ENCODE peak calls at places on chromosomes 2 and 18, in seven cellular contexts. One of them, this sample, is unnamed.
A peak's percentile ranks its signal among the peaks of the same experiment; 100 is the strongest.

GRCh38 chr2:177207101-177207500 is 5.5 kb upstream of the HNRNPA3 start:
- DNase-seq in HFF-Myc: no peak
- DNase-seq in AG10803: no peak
- DNase-seq in psoas muscle: no peak
- DNase-seq in AG04450: no peak
- DNase-seq in fibroblast of mammary gland: no peak
- DNase-seq in GM12865: peak; percentile 68
- DNase-seq in this sample: no peak

GRCh38 chr2:169877406-169877805 is 50.2 kb downstream of the UBR3 start:
- DNase-seq in HFF-Myc: no peak
- DNase-seq in AG10803: peak; percentile 16
- DNase-seq in psoas muscle: no peak
- DNase-seq in AG04450: no peak
- DNase-seq in fibroblast of mammary gland: peak; percentile 31
- DNase-seq in GM12865: peak; percentile 8
- DNase-seq in this sample: peak; percentile 60

GRCh38 chr18:49321800-49322461 is 138.5 kb downstream of the DYM start:
- DNase-seq in HFF-Myc: no peak
- DNase-seq in AG10803: peak; percentile 64
- DNase-seq in psoas muscle: no peak
- DNase-seq in AG04450: no peak
- DNase-seq in fibroblast of mammary gland: peak; percentile 58
- DNase-seq in GM12865: no peak
- DNase-seq in this sample: peak; percentile 59

GRCh38 chr2:236545814-236546480 is 23.7 kb upstream of the ACKR3 start:
- DNase-seq in HFF-Myc: no peak
- DNase-seq in AG10803: no peak
- DNase-seq in psoas muscle: no peak
- DNase-seq in AG04450: no peak
- DNase-seq in fibroblast of mammary gland: no peak
- DNase-seq in GM12865: peak; percentile 88
- DNase-seq in this sample: no peak

GRCh38 chr2:40352321-40353099 is 99.4 kb downstream of the SLC8A1 start:
- DNase-seq in HFF-Myc: no peak
- DNase-seq in AG10803: peak; percentile 73
- DNase-seq in psoas muscle: no peak
- DNase-seq in AG04450: no peak
- DNase-seq in fibroblast of mammary gland: peak; percentile 53
- DNase-seq in GM12865: no peak
- DNase-seq in this sample: no peak

GRCh38 chr2:199131256-199131655 is 326.5 kb downstream of the SATB2 start:
- DNase-seq in HFF-Myc: no peak
- DNase-seq in AG10803: no peak
- DNase-seq in psoas muscle: no peak
- DNase-seq in AG04450: no peak
- DNase-seq in fibroblast of mammary gland: no peak
- DNase-seq in GM12865: no peak
- DNase-seq in this sample: no peak

GRCh38 chr2:54725343-54726099 is 2.1 kb downstream of the EML6 start:
- DNase-seq in HFF-Myc: no peak
- DNase-seq in AG10803: no peak
- DNase-seq in psoas muscle: no peak
- DNase-seq in AG04450: no peak
- DNase-seq in fibroblast of mammary gland: no peak
- DNase-seq in GM12865: no peak
- DNase-seq in this sample: no peak

GRCh38 chr2:17166506-17166905 is 351.7 kb downstream of the RAD51AP2 start:
- DNase-seq in HFF-Myc: no peak
- DNase-seq in AG10803: peak; percentile 10
- DNase-seq in psoas muscle: no peak
- DNase-seq in AG04450: no peak
- DNase-seq in fibroblast of mammary gland: no peak
- DNase-seq in GM12865: no peak
- DNase-seq in this sample: no peak

GRCh38 chr2:15926252-15926651 is 14.1 kb upstream of the MYCN start:
- DNase-seq in HFF-Myc: no peak
- DNase-seq in AG10803: no peak
- DNase-seq in psoas muscle: no peak
- DNase-seq in AG04450: no peak
- DNase-seq in fibroblast of mammary gland: no peak
- DNase-seq in GM12865: no peak
- DNase-seq in this sample: no peak

GRCh38 chr18:49250819-49251388 is 209.5 kb downstream of the DYM start:
- DNase-seq in HFF-Myc: no peak
- DNase-seq in AG10803: peak; percentile 29
- DNase-seq in psoas muscle: no peak
- DNase-seq in AG04450: no peak
- DNase-seq in fibroblast of mammary gland: peak; percentile 49
- DNase-seq in GM12865: peak; percentile 18
- DNase-seq in this sample: peak; percentile 64

GRCh38 chr2:105906481-105906880 is 161.8 kb downstream of the NCK2 start:
- DNase-seq in HFF-Myc: no peak
- DNase-seq in AG10803: no peak
- DNase-seq in psoas muscle: no peak
- DNase-seq in AG04450: no peak
- DNase-seq in fibroblast of mammary gland: no peak
- DNase-seq in GM12865: no peak
- DNase-seq in this sample: no peak

GRCh38 chr18:59867337-59868104 is 32.3 kb upstream of the PMAIP1 start:
- DNase-seq in HFF-Myc: no peak
- DNase-seq in AG10803: no peak
- DNase-seq in psoas muscle: no peak
- DNase-seq in AG04450: no peak
- DNase-seq in fibroblast of mammary gland: no peak
- DNase-seq in GM12865: no peak
- DNase-seq in this sample: no peak

GRCh38 chr2:115635440-115635839 is 1193.0 kb downstream of the DPP10 start:
- DNase-seq in HFF-Myc: no peak
- DNase-seq in AG10803: no peak
- DNase-seq in psoas muscle: no peak
- DNase-seq in AG04450: no peak
- DNase-seq in fibroblast of mammary gland: no peak
- DNase-seq in GM12865: no peak
- DNase-seq in this sample: no peak

GRCh38 chr2:61670591-61671503 is 132.7 kb upstream of the XPO1 start:
- DNase-seq in HFF-Myc: no peak
- DNase-seq in AG10803: peak; percentile 40
- DNase-seq in psoas muscle: peak; percentile 61
- DNase-seq in AG04450: no peak
- DNase-seq in fibroblast of mammary gland: peak; percentile 72
- DNase-seq in GM12865: peak; percentile 66
- DNase-seq in this sample: peak; percentile 48

GRCh38 chr2:39411186-39411944 is 25.7 kb downstream of the MAP4K3 start:
- DNase-seq in HFF-Myc: peak; percentile 42
- DNase-seq in AG10803: peak; percentile 83
- DNase-seq in psoas muscle: no peak
- DNase-seq in AG04450: peak; percentile 81
- DNase-seq in fibroblast of mammary gland: peak; percentile 93
- DNase-seq in GM12865: no peak
- DNase-seq in this sample: peak; percentile 74

GRCh38 chr2:3430740-3431490 is 51.4 kb downstream of the TRAPPC12 start:
- DNase-seq in HFF-Myc: no peak
- DNase-seq in AG10803: no peak
- DNase-seq in psoas muscle: no peak
- DNase-seq in AG04450: no peak
- DNase-seq in fibroblast of mammary gland: no peak
- DNase-seq in GM12865: no peak
- DNase-seq in this sample: no peak

GRCh38 chr2:3432067-3432466 is 52.6 kb downstream of the TRAPPC12 start:
- DNase-seq in HFF-Myc: no peak
- DNase-seq in AG10803: no peak
- DNase-seq in psoas muscle: no peak
- DNase-seq in AG04450: no peak
- DNase-seq in fibroblast of mammary gland: no peak
- DNase-seq in GM12865: no peak
- DNase-seq in this sample: no peak

GRCh38 chr2:3428577-3428976 is 49.1 kb downstream of the TRAPPC12 start:
- DNase-seq in HFF-Myc: no peak
- DNase-seq in AG10803: no peak
- DNase-seq in psoas muscle: no peak
- DNase-seq in AG04450: no peak
- DNase-seq in fibroblast of mammary gland: no peak
- DNase-seq in GM12865: no peak
- DNase-seq in this sample: no peak

GRCh38 chr2:3429068-3429610 is 49.6 kb downstream of the TRAPPC12 start:
- DNase-seq in HFF-Myc: no peak
- DNase-seq in AG10803: no peak
- DNase-seq in psoas muscle: no peak
- DNase-seq in AG04450: no peak
- DNase-seq in fibroblast of mammary gland: no peak
- DNase-seq in GM12865: no peak
- DNase-seq in this sample: peak; percentile 39

DNA sequence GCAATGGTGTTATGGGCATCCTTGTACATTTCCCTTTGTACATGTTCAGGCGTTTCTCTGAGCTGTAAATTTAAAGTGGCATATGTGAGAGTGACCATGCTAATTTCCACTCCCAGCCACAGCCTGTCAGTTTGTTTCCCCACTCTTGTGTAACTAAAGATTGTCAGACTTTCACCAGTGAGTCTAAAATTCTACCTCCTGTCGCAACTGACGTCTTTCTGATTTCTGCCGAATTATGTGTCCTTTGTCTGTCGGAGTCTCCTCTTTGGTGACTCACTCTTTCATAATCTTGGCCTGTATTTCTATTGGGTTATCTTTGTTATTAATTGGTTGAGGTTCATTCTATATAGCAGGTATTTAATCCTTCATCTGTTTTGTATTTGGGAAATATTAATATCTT is 50.7 kb downstream of the TRAPPC12 start:
- DNase-seq in HFF-Myc: no peak
- DNase-seq in AG10803: no peak
- DNase-seq in psoas muscle: no peak
- DNase-seq in AG04450: no peak
- DNase-seq in fibroblast of mammary gland: peak; percentile 75
- DNase-seq in GM12865: no peak
- DNase-seq in this sample: peak; percentile 60
- TF ChIP-seq CTCF in HFF-Myc: no peak
- TF ChIP-seq CTCF in AG10803: no peak
- TF ChIP-seq CTCF in psoas muscle: no peak
- TF ChIP-seq CTCF in AG04450: no peak
- TF ChIP-seq CTCF in fibroblast of mammary gland: no peak
- TF ChIP-seq CTCF in GM12865: no peak
- TF ChIP-seq CTCF in this sample: no peak

GRCh38 chr18:3625717-3626091 is 175.7 kb downstream of the TGIF1 start:
- DNase-seq in HFF-Myc: no peak
- DNase-seq in AG10803: peak; percentile 27
- DNase-seq in psoas muscle: no peak
- DNase-seq in AG04450: no peak
- DNase-seq in fibroblast of mammary gland: no peak
- DNase-seq in GM12865: no peak
- DNase-seq in this sample: no peak

GRCh38 chr18:3624818-3625716 is 175.1 kb downstream of the TGIF1 start:
- DNase-seq in HFF-Myc: peak; percentile 83
- DNase-seq in AG10803: peak; percentile 97
- DNase-seq in psoas muscle: no peak
- DNase-seq in AG04450: peak; percentile 86
- DNase-seq in fibroblast of mammary gland: peak; percentile 97
- DNase-seq in GM12865: peak; percentile 11
- DNase-seq in this sample: peak; percentile 97

GRCh38 chr18:3624546-3624817 is 174.5 kb downstream of the TGIF1 start:
- DNase-seq in HFF-Myc: no peak
- DNase-seq in AG10803: no peak
- DNase-seq in psoas muscle: no peak
- DNase-seq in AG04450: no peak
- DNase-seq in fibroblast of mammary gland: no peak
- DNase-seq in GM12865: no peak
- DNase-seq in this sample: no peak

GRCh38 chr18:3626927-3627240 is 176.9 kb downstream of the TGIF1 start:
- DNase-seq in HFF-Myc: no peak
- DNase-seq in AG10803: no peak
- DNase-seq in psoas muscle: no peak
- DNase-seq in AG04450: no peak
- DNase-seq in fibroblast of mammary gland: no peak
- DNase-seq in GM12865: no peak
- DNase-seq in this sample: no peak

GRCh38 chr18:3623769-3624545 is 174.0 kb downstream of the TGIF1 start:
- DNase-seq in HFF-Myc: peak; percentile 87
- DNase-seq in AG10803: peak; percentile 99
- DNase-seq in psoas muscle: peak; percentile 83
- DNase-seq in AG04450: peak; percentile 91
- DNase-seq in fibroblast of mammary gland: peak; percentile 99
- DNase-seq in GM12865: no peak
- DNase-seq in this sample: peak; percentile 97
- H3K4me3 ChIP-seq in HFF-Myc: peak overlapping the region; percentile 24
- H3K4me3 ChIP-seq in AG10803: peak overlapping the region; percentile 47
- H3K4me3 ChIP-seq in psoas muscle: peak overlapping the region; percentile 33
- H3K4me3 ChIP-seq in AG04450: peak overlapping the region; percentile 51
- H3K4me3 ChIP-seq in fibroblast of mammary gland: peak overlapping the region; percentile 33
- H3K4me3 ChIP-seq in GM12865: no peak overlapping the region
- H3K4me3 ChIP-seq in this sample: peak overlapping the region; percentile 19

GRCh38 chr2:36919041-36919837 is 47.1 kb downstream of the STRN start:
- DNase-seq in HFF-Myc: no peak
- DNase-seq in AG10803: no peak
- DNase-seq in psoas muscle: no peak
- DNase-seq in AG04450: no peak
- DNase-seq in fibroblast of mammary gland: no peak
- DNase-seq in GM12865: no peak
- DNase-seq in this sample: peak; percentile 14

GRCh38 chr2:36915627-36916026 is 50.7 kb downstream of the STRN start:
- DNase-seq in HFF-Myc: no peak
- DNase-seq in AG10803: no peak
- DNase-seq in psoas muscle: no peak
- DNase-seq in AG04450: no peak
- DNase-seq in fibroblast of mammary gland: no peak
- DNase-seq in GM12865: no peak
- DNase-seq in this sample: no peak

GRCh38 chr2:36921984-36922383 is 44.4 kb downstream of the STRN start:
- DNase-seq in HFF-Myc: no peak
- DNase-seq in AG10803: no peak
- DNase-seq in psoas muscle: no peak
- DNase-seq in AG04450: no peak
- DNase-seq in fibroblast of mammary gland: no peak
- DNase-seq in GM12865: no peak
- DNase-seq in this sample: no peak

GRCh38 chr2:36912692-36913091 is 53.6 kb downstream of the STRN start:
- DNase-seq in HFF-Myc: no peak
- DNase-seq in AG10803: peak; percentile 16
- DNase-seq in psoas muscle: no peak
- DNase-seq in AG04450: no peak
- DNase-seq in fibroblast of mammary gland: peak; percentile 66
- DNase-seq in GM12865: no peak
- DNase-seq in this sample: no peak

GRCh38 chr2:36918307-36918706 is 48.0 kb downstream of the STRN start:
- DNase-seq in HFF-Myc: no peak
- DNase-seq in AG10803: no peak
- DNase-seq in psoas muscle: no peak
- DNase-seq in AG04450: no peak
- DNase-seq in fibroblast of mammary gland: peak; percentile 10
- DNase-seq in GM12865: no peak
- DNase-seq in this sample: no peak
- TF ChIP-seq CTCF in HFF-Myc: no peak
- TF ChIP-seq CTCF in AG10803: peak; percentile 49
- TF ChIP-seq CTCF in psoas muscle: no peak
- TF ChIP-seq CTCF in AG04450: peak; percentile 40
- TF ChIP-seq CTCF in fibroblast of mammary gland: peak; percentile 34
- TF ChIP-seq CTCF in GM12865: no peak
- TF ChIP-seq CTCF in this sample: peak; percentile 45

DNA sequence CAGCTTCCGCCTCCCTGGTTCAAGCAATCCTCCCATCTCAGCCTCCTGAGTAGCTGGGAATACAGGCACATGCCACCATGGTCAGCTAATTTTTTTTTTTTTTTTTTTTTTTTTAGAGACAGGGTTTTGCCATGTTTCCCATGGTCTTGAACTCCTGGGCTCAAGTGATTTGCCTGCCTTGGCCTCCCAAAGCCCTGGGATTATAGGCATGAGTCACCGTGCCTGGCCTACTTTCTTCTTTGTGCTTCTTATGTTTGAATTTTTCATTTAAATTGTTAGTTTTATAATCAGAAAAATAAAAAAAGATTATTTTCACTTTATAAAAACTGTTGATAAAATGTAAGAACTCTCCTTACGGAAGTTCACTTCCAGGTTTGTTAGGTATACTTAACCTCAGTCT is 101.5 kb upstream of the LPIN2 start:
- DNase-seq in HFF-Myc: no peak
- DNase-seq in AG10803: no peak
- DNase-seq in psoas muscle: no peak
- DNase-seq in AG04450: no peak
- DNase-seq in fibroblast of mammary gland: no peak
- DNase-seq in GM12865: no peak
- DNase-seq in this sample: no peak
- H3K4me3 ChIP-seq in HFF-Myc: no peak overlapping the region
- H3K4me3 ChIP-seq in AG10803: no peak overlapping the region
- H3K4me3 ChIP-seq in psoas muscle: no peak overlapping the region
- H3K4me3 ChIP-seq in AG04450: no peak overlapping the region
- H3K4me3 ChIP-seq in fibroblast of mammary gland: no peak overlapping the region
- H3K4me3 ChIP-seq in GM12865: no peak overlapping the region
- H3K4me3 ChIP-seq in this sample: no peak overlapping the region